ENCODE peak calls at places on chromosomes 6 and 20, in eight cellular contexts. E, Z, R, I, G, Y, M and U are unnamed samples.
A peak's percentile ranks its signal among the peaks of the same experiment; 100 is the strongest.

GRCh38 chr6:7555671-7556070 is 14.2 kb downstream of the DSP start:
- ATAC-seq in Z (no peak), Y (no peak), M (no peak), G (peak; percentile 31), E (no peak), R (no peak), I (no peak), U (no peak)

GRCh38 chr6:36177166-36177565 is 19.4 kb upstream of the BRPF3 start:
- ATAC-seq in Z (no peak), I (no peak), M (no peak), G (no peak), Y (no peak), R (peak; percentile 88), E (no peak), U (no peak)

GRCh38 chr6:37982320-37982719 is 162.8 kb downstream of the ZFAND3 start:
- ATAC-seq in M (no peak), Z (no peak), I (no peak), R (peak; percentile 84), Y (no peak), G (no peak), E (no peak), U (no peak)

GRCh38 chr6:149455028-149455732 is 29.6 kb downstream of the ZC3H12D start:
- ATAC-seq in Y (peak; percentile 50), G (no peak), R (no peak), M (peak; percentile 36), I (no peak), E (no peak), Z (no peak), U (no peak)

GRCh38 chr20:44406572-44407100 is 51.1 kb downstream of the HNF4A start:
- ATAC-seq in R (no peak), E (no peak), Y (no peak), G (no peak), I (no peak), Z (peak; percentile 31), M (no peak), U (no peak)

GRCh38 chr6:16205377-16206144 is 32.8 kb upstream of the GMPR start:
- ATAC-seq in Y (no peak), I (no peak), G (peak; percentile 38), R (peak; percentile 97), M (peak; percentile 65), E (no peak), Z (no peak), U (no peak)

GRCh38 chr6:129835691-129836090 is 25.4 kb downstream of the TMEM244 start:
- ATAC-seq in Z (no peak), E (no peak), M (no peak), R (no peak), G (peak; percentile 59), I (no peak), Y (no peak), U (no peak)

GRCh38 chr20:46725186-46726165 is 16.0 kb downstream of the SLC2A10 start:
- ATAC-seq in G (no peak), I (no peak), E (no peak), M (peak; percentile 32), Z (no peak), R (no peak), Y (peak; percentile 31), U (no peak)

GRCh38 chr6:107641500-107641931 is 151.6 kb downstream of the SOBP start:
- ATAC-seq in R (no peak), Z (no peak), G (no peak), I (no peak), M (peak; percentile 70), E (peak; percentile 56), Y (no peak), U (no peak)

GRCh38 chr6:47709160-47709559 is 10.8 kb downstream of the ADGRF4 start:
- ATAC-seq in M (no peak), R (no peak), Y (no peak), Z (no peak), I (no peak), G (no peak), E (no peak), U (no peak)

GRCh38 chr20:45320948-45321595 is 13.0 kb upstream of the MATN4 start:
- ATAC-seq in G (no peak), Z (no peak), E (no peak), R (peak; percentile 89), Y (no peak), M (no peak), I (no peak), U (no peak)

GRCh38 chr20:57897156-57897874 is 187.5 kb upstream of the PMEPA1 start:
- ATAC-seq in E (no peak), G (no peak), Z (no peak), R (no peak), Y (no peak), I (no peak), M (no peak), U (no peak)

GRCh38 chr20:63239431-63239830 is 3.7 kb downstream of the BIRC7 start:
- ATAC-seq in M (no peak), Y (no peak), Z (no peak), R (no peak), G (no peak), E (no peak), I (no peak), U (no peak)

GRCh38 chr6:52725530-52726192 is 37.6 kb downstream of the GSTA2 start:
- ATAC-seq in G (peak; percentile 79), E (peak; percentile 27), R (no peak), M (peak; percentile 38), I (no peak), Y (peak; percentile 87), Z (no peak), U (no peak)

GRCh38 chr20:51696304-51697118 is 71.7 kb downstream of the ATP9A start:
- ATAC-seq in I (peak; percentile 42), M (no peak), Y (no peak), Z (no peak), G (no peak), R (no peak), E (no peak), U (no peak)

GRCh38 chr6:11710221-11710836 is 68.3 kb downstream of the ADTRP start:
- ATAC-seq in R (no peak), I (no peak), Y (no peak), G (no peak), M (no peak), E (no peak), Z (no peak), U (no peak)

GRCh38 chr6:5787054-5787720 is 219.5 kb downstream of the NRN1 start:
- ATAC-seq in I (peak; percentile 12), R (peak; percentile 21), E (no peak), Y (no peak), Z (no peak), M (no peak), G (no peak), U (no peak)

DNA sequence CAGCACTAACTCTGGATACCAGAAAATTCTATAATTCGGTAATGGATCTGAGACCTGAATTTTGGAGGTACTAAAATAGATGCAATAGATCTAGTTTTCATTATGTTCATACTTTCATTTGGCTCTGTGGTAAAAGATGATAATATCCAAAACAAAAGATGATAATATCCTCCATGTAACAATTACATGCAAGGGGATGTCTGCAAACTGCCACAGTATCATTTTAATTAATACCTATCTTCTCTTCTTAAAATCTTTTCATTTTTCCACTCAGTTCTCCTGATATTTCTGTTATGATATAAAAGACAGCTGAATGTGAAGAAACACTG is 15.6 kb downstream of the BTN2A1 start:
- ATAC-seq in G (no peak), Z (no peak), I (no peak), M (no peak), E (no peak), Y (no peak), R (no peak), U (no peak)
- H3K4me3 ChIP-seq in G (peak overlapping the region; percentile 26), Z (peak overlapping the region; percentile 49), I (no peak overlapping the region), M (peak overlapping the region; percentile 30), E (peak overlapping the region; percentile 48), Y (peak overlapping the region; percentile 84), R (peak overlapping the region; percentile 20), U (peak overlapping the region; percentile 91)

GRCh38 chr20:50191566-50192363 is 1.1 kb downstream of the CEBPB start:
- ATAC-seq in I (peak; percentile 18), Y (no peak), R (peak; percentile 65), M (no peak), E (peak; percentile 19), Z (peak; percentile 6), G (peak; percentile 9), U (no peak)
- TF ChIP-seq POLR2AphosphoS5 in I (no peak), Y (no peak), R (peak; percentile 32), M (peak; percentile 82), E (peak; percentile 68), Z (no peak), G (no peak), U (peak; percentile 48)

GRCh38 chr6:28982476-28983266 is 22.4 kb downstream of the ZNF311 start:
- ATAC-seq in Y (peak; percentile 63), R (peak; percentile 49), Z (no peak), M (no peak), E (peak; percentile 53), G (peak; percentile 72), I (peak; percentile 20), U (peak; percentile 16)
- H3K4me3 ChIP-seq in Y (peak overlapping the region; percentile 97), R (peak overlapping the region; percentile 100), Z (no peak overlapping the region), M (peak overlapping the region; percentile 54), E (peak overlapping the region; percentile 95), G (peak overlapping the region; percentile 56), I (peak overlapping the region; percentile 77), U (peak overlapping the region; percentile 100)

GRCh38 chr6:75526502-75527127 is 33.0 kb upstream of the FILIP1 start:
- ATAC-seq in M (peak; percentile 86), E (peak; percentile 75), Y (peak; percentile 76), Z (peak; percentile 92), R (peak; percentile 97), G (peak; percentile 94), I (peak; percentile 87), U (peak; percentile 54)

GRCh38 chr6:75525682-75526081 is 32.1 kb upstream of the FILIP1 start:
- ATAC-seq in I (no peak), Z (no peak), G (no peak), Y (no peak), R (no peak), M (no peak), E (no peak), U (no peak)

GRCh38 chr6:75528423-75528822 is 34.8 kb upstream of the FILIP1 start:
- ATAC-seq in I (peak; percentile 42), Z (no peak), G (no peak), Y (no peak), M (peak; percentile 84), E (no peak), R (no peak), U (peak; percentile 89)

GRCh38 chr6:75524322-75524972 is 30.8 kb upstream of the FILIP1 start:
- ATAC-seq in R (no peak), E (peak; percentile 96), I (no peak), Z (peak; percentile 82), G (peak; percentile 70), M (peak; percentile 52), Y (peak; percentile 99), U (no peak)
- TF ChIP-seq POLR2AphosphoS5 in R (no peak), E (peak; percentile 35), I (no peak), Z (no peak), G (no peak), M (no peak), Y (no peak), U (no peak)

GRCh38 chr20:4987130-4987529 is 14.2 kb downstream of the SLC23A2 start:
- ATAC-seq in Y (no peak), I (no peak), R (peak; percentile 42), Z (no peak), G (no peak), E (no peak), M (no peak), U (no peak)
- H3K4me3 ChIP-seq in Y (no peak overlapping the region), I (no peak overlapping the region), R (peak overlapping the region; percentile 40), Z (no peak overlapping the region), G (no peak overlapping the region), E (no peak overlapping the region), M (no peak overlapping the region), U (no peak overlapping the region)